ENCODE peak calls at places on chromosomes 5 and 9, in four cellular contexts. X is HepG2, E is A549, V is GM12878. H is an unnamed sample.

GRCh38 chr5:42230839-42231238 is 192.4 kb upstream of the GHR start:
- DNase-seq in X (no peak), E (no peak), V (no peak), H (no peak)

GRCh38 chr9:133507246-133507965 is 17.4 kb downstream of the MYMK start:
- DNase-seq in X (no peak), E (no peak), V (no peak), H (no peak)

GRCh38 chr5:111635946-111636315 is 121.1 kb downstream of the NREP start:
- DNase-seq in X (no peak), E (no peak), V (no peak), H (no peak)

GRCh38 chr5:44740655-44741054 is 68.1 kb upstream of the MRPS30 start:
- DNase-seq in X (no peak), E (no peak), V (no peak), H (no peak)

GRCh38 chr9:93575706-93576295 is 583 bp upstream of the PHF2 start:
- DNase-seq in X (no peak), E (peak; percentile 59), V (no peak), H (peak; percentile 75)

GRCh38 chr9:38371495-38371894 is 21.0 kb upstream of the ALDH1B1 start:
- DNase-seq in X (peak; percentile 76), E (peak; percentile 64), V (peak; percentile 23), H (no peak)

GRCh38 chr5:142807378-142807911 is 37.3 kb downstream of the ARHGAP26 start:
- DNase-seq in X (peak; percentile 97), E (no peak), V (no peak), H (no peak)

GRCh38 chr5:67190856-67191255 is 5.7 kb downstream of the CD180 start:
- DNase-seq in X (no peak), E (no peak), V (no peak), H (no peak)

GRCh38 chr5:150999704-151000452 is 20.5 kb upstream of the GPX3 start:
- DNase-seq in X (no peak), E (no peak), V (no peak), H (no peak)

GRCh38 chr9:700365-701282 is 140.9 kb upstream of the DMRT1 start:
- DNase-seq in X (no peak), E (no peak), V (no peak), H (no peak)

GRCh38 chr5:74942622-74943286 is 76.6 kb upstream of the FAM169A start:
- DNase-seq in X (no peak), E (no peak), V (no peak), H (no peak)

GRCh38 chr5:132245593-132245992 is 11.9 kb upstream of the PDLIM4 start:
- DNase-seq in X (no peak), E (no peak), V (no peak), H (no peak)

GRCh38 chr9:93818795-93819472 is 136.2 kb downstream of the BARX1 start:
- DNase-seq in X (no peak), E (no peak), V (no peak), H (peak; percentile 3)

GRCh38 chr5:4487581-4487980 is 652.5 kb upstream of the ADAMTS16 start:
- DNase-seq in X (no peak), E (no peak), V (no peak), H (no peak)

GRCh38 chr9:20321683-20322082 is 300.6 kb downstream of the MLLT3 start:
- DNase-seq in X (no peak), E (no peak), V (no peak), H (no peak)

GRCh38 chr5:122561209-122561608 is 213.7 kb upstream of the SNX2 start:
- DNase-seq in X (no peak), E (no peak), V (no peak), H (no peak)

GRCh38 chr5:176702952-176703641 is 55.8 kb downstream of the TSPAN17 start:
- DNase-seq in X (no peak), E (no peak), V (no peak), H (no peak)

GRCh38 chr5:98909363-98909762 is 19.4 kb downstream of the CHD1 start:
- DNase-seq in X (no peak), E (no peak), V (no peak), H (no peak)

GRCh38 chr9:122268041-122268814 is 3.5 kb downstream of the MRRF start:
- DNase-seq in X (no peak), E (no peak), V (no peak), H (no peak)

GRCh38 chr5:55027589-55027988 is 3.5 kb downstream of the GZMK start:
- DNase-seq in X (no peak), E (no peak), V (no peak), H (no peak)

GRCh38 chr9:135702002-135702721 is at the start of gene KCNT1:
- DNase-seq in X (no peak), E (peak; percentile 94), V (no peak), H (peak; percentile 99)

GRCh38 chr9:93125331-93125894 is 8.6 kb downstream of the NINJ1 start:
- DNase-seq in X (no peak), E (no peak), V (no peak), H (no peak)

GRCh38 chr9:108262836-108263235 is 593.0 kb downstream of the ACTL7B start:
- DNase-seq in X (no peak), E (no peak), V (no peak), H (no peak)

GRCh38 chr9:121634800-121635261 is 16.6 kb upstream of the DAB2IP start:
- DNase-seq in X (peak; percentile 57), E (peak; percentile 58), V (no peak), H (peak; percentile 86)

GRCh38 chr9:81132318-81132717 is 557.0 kb downstream of the TLE1 start:
- DNase-seq in X (no peak), E (no peak), V (no peak), H (no peak)

GRCh38 chr5:151130922-151131891 is 26.4 kb downstream of the ANXA6 start:
- DNase-seq in X (no peak), E (no peak), V (no peak), H (no peak)

GRCh38 chr5:166947045-166947444 is 1344.4 kb upstream of the WWC1 start:
- DNase-seq in X (no peak), E (no peak), V (no peak), H (no peak)

GRCh38 chr9:112780637-112781036 is 30.1 kb downstream of the SNX30 start:
- DNase-seq in X (no peak), E (no peak), V (no peak), H (no peak)

GRCh38 chr9:126678989-126679388 is 65.3 kb downstream of the LMX1B start:
- DNase-seq in X (no peak), E (no peak), V (no peak), H (no peak)
- TF ChIP-seq PBX3 in X (no peak), E (no peak), V (no peak), H (no peak)

DNA sequence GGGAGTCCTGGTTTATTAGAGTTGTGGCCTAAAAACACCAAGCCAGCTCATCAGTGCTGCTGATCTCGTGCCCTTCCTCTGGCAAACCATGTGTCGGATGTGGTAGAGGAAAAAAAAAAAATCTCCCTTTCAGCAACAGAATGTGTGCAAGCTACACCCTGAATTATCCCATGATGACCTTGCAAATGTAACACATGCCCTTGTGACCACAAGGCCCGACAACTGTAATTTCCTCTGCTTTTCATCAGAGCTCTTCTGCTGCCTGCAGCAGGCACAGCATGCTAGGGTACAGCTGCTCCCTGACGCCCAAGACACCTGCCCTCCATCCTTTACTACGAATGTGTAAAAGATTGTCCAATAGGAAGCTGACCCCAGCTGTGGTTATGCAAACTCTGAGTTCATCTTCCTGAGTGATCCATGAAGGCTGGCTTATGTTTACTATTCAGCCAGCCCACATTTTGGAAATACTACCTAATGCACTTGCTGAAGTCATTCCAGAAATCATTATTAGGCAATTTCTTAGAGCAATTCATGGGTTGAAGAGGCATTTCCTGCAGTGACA is 14.6 kb upstream of the BNC2 start:
- DNase-seq in X (no peak), E (no peak), V (no peak), H (peak; percentile 25)
- TF ChIP-seq PBX3 in X (no peak), E (no peak), V (no peak), H (peak; percentile 52)

GRCh38 chr5:63961125-63961597 is 1.1 kb downstream of the HTR1A start:
- DNase-seq in X (no peak), E (no peak), V (no peak), H (no peak)

GRCh38 chr5:63961598-63962161 is 565 bp downstream of the HTR1A start:
- DNase-seq in X (no peak), E (no peak), V (no peak), H (no peak)

GRCh38 chr5:63963926-63964325 is 1.7 kb upstream of the HTR1A start:
- DNase-seq in X (no peak), E (no peak), V (no peak), H (no peak)

GRCh38 chr5:63962345-63962744 is at the start of gene HTR1A:
- DNase-seq in X (no peak), E (no peak), V (no peak), H (no peak)

DNA sequence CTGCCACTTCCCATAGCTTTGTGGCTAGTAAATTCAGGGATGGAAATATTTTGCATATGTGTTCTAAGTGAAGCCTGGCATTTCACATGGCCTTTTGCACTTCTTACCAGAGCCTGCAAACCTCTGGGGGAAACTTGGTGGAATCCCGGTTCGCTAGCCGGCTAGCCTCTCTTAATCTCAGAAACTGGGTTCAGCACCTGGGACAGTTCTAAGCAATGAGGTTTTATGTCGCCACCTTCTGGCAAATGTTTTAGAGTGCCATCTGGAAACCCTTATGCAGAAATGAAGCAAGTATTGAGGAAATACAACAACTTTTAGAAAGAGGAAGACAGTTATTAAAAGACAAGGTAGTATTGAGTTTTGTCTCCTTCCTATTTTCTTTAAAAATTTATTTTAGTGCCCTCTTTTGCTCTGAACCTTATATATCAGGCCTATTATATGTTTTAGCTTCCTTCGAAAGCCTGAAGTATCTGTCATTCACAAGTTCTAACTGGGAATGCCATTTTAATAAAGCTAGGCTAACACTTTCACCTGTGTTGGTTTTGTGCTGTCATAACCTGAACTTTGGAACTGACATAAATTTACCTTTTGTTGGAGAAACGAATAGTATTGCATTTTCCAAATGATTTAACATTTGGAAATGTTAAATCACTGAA is 963 bp upstream of the HTR1A start:
- DNase-seq in X (peak; percentile 56), E (peak; percentile 28), V (peak; percentile 1), H (peak; percentile 46)
- TF ChIP-seq PBX3 in X (no peak), E (no peak), V (no peak), H (no peak)

GRCh38 chr5:159782995-159783300 is 133.3 kb upstream of the ADRA1B start:
- DNase-seq in X (no peak), E (no peak), V (no peak), H (no peak)

GRCh38 chr5:159781626-159782157 is 134.6 kb upstream of the ADRA1B start:
- DNase-seq in X (no peak), E (no peak), V (no peak), H (no peak)

GRCh38 chr5:159780246-159780645 is 136.0 kb upstream of the ADRA1B start:
- DNase-seq in X (no peak), E (no peak), V (no peak), H (no peak)

GRCh38 chr5:159783731-159784247 is 132.5 kb upstream of the ADRA1B start:
- DNase-seq in X (no peak), E (no peak), V (no peak), H (no peak)

DNA sequence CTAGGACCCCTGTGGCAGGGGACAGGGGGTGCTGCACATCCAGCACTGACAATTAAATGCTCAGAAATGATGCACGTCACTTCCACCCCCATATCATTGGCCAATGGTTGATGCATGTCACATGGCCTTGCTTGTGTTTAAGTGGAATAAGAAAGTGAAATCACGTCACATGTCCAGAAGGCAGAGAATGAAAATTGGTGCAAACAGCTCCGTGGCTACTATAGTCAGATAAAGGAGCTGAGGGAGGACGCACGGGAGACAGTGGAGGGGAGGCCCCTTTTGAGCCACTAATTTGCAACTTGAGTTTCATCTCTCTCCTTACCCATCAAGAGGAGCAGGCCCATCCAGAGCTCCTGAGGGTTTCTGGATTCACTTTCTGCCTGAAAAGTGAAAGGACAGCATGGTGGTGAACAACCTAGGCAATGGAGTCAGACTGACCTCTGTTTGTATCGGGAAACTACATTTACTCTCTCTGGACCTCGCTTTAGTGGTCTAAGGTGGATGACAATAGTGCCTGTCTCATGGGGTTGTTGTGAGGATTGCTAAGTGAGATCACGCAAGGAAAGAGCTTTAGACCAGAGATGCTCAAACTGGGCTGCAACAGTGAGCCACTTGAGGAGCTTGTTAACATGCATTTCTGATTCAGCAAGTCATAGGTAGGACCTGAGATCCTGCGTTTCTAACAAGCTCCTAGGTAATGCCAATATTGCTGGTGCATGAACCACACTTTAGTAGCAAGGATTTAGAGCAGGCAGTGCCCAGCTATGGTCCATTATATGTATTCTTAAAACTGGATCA is 133.9 kb upstream of the ADRA1B start:
- DNase-seq in X (no peak), E (no peak), V (no peak), H (no peak)
- TF ChIP-seq PBX3 in X (no peak), E (no peak), V (no peak), H (no peak)

H was measured in SK-N-SH.